ENCODE peak calls at places on chromosome 2, in nine cellular contexts. K is uterus, W is Peyer's patch, Z is aorta, Q is K562, J is cardiac muscle cell, G is tibial artery, O is body of pancreas, A is heart right ventricle. U is an unnamed sample.
A peak's percentile ranks its signal among the peaks of the same experiment; 100 is the strongest.

GRCh38 chr2:16226942-16227664 is 286.8 kb downstream of the MYCN start:
- DNase-seq in K (no peak), W (no peak), Z (no peak), Q (no peak), J (no peak), G (peak; percentile 47), O (no peak), A (peak; percentile 23), U (no peak)

GRCh38 chr2:219300022-219300421 is 9.2 kb downstream of the PTPRN start:
- DNase-seq in K (no peak), W (no peak), Z (no peak), Q (no peak), J (no peak), G (no peak), O (no peak), A (no peak), U (no peak)

GRCh38 chr2:144382848-144383247 is 137.1 kb downstream of the ZEB2 start:
- DNase-seq in K (no peak), W (peak; percentile 27), Z (no peak), Q (no peak), J (no peak), G (no peak), O (no peak), A (no peak), U (no peak)

GRCh38 chr2:69911985-69912563 is 2.8 kb upstream of the MXD1 start:
- DNase-seq in K (no peak), W (no peak), Z (no peak), Q (no peak), J (peak; percentile 59), G (no peak), O (no peak), A (no peak), U (peak; percentile 50)

GRCh38 chr2:132815522-132815921 is 145.5 kb upstream of the LYPD1 start:
- DNase-seq in K (no peak), W (no peak), Z (no peak), Q (no peak), J (no peak), G (no peak), O (no peak), A (no peak), U (peak; percentile 8)

GRCh38 chr2:179985163-179985820 is 21.8 kb downstream of the CWC22 start:
- DNase-seq in K (no peak), W (no peak), Z (no peak), Q (no peak), J (no peak), G (no peak), O (no peak), A (no peak), U (no peak)

GRCh38 chr2:88603146-88603545 is 24.1 kb downstream of the EIF2AK3 start:
- DNase-seq in K (no peak), W (no peak), Z (no peak), Q (no peak), J (no peak), G (no peak), O (no peak), A (no peak), U (no peak)

GRCh38 chr2:102708847-102709559 is 52.8 kb upstream of the TMEM182 start:
- DNase-seq in K (no peak), W (no peak), Z (no peak), Q (no peak), J (no peak), G (no peak), O (no peak), A (no peak), U (peak; percentile 74)

DNA sequence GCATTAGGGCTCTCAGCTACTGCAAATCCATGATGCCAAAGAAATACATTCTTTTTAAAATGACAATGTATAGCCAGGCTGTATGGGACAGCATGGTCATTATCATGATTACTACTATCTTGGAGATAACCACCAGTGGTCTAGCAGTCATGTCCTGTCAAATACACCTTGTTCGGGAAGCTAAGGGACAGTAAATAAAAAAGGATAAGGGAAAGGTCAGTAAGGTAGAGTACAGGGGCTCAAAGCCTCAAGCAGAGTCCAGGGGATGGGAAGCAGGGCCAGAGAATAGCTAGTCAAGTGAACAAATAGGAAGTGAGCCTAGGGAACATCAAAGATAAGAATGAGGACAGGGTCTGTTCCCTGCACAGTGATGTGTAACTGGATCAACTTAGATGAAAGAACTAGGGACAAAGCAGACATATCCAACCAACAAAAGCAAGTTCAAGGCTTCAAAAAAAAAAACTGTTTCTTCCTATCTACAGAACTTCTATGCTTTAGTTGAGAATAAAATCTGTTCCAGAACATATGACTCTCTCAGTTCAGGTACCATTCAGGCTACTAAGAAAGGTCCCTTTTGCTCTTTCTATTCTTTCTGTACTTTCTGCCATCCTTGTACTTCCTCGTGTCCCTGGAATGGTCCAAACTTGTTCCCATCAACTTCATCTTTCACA is 62.9 kb upstream of the EHBP1 start:
- DNase-seq in K (no peak), W (no peak), Z (no peak), Q (no peak), J (no peak), G (no peak), O (no peak), A (no peak), U (no peak)
- H3K27ac ChIP-seq in K (peak overlapping the region; percentile 75), W (no peak overlapping the region), Z (no peak overlapping the region), Q (no peak overlapping the region), J (peak overlapping the region; percentile 18), G (no peak overlapping the region), O (no peak overlapping the region), A (no peak overlapping the region), U (no peak overlapping the region)

GRCh38 chr2:3305431-3305830 is 72.2 kb downstream of the EIPR1 start:
- DNase-seq in K (no peak), W (no peak), Z (no peak), Q (no peak), J (no peak), G (no peak), O (no peak), A (no peak), U (no peak)

GRCh38 chr2:3303583-3304406 is 73.8 kb downstream of the EIPR1 start:
- DNase-seq in K (peak; percentile 76), W (peak; percentile 75), Z (peak; percentile 89), Q (peak; percentile 84), J (peak; percentile 89), G (peak; percentile 84), O (peak; percentile 87), A (peak; percentile 87), U (peak; percentile 86)

GRCh38 chr2:3302421-3302750 is 75.2 kb downstream of the EIPR1 start:
- DNase-seq in K (no peak), W (no peak), Z (no peak), Q (no peak), J (no peak), G (no peak), O (no peak), A (no peak), U (no peak)

GRCh38 chr2:3301001-3301400 is 76.6 kb downstream of the EIPR1 start:
- DNase-seq in K (no peak), W (no peak), Z (no peak), Q (no peak), J (no peak), G (no peak), O (no peak), A (no peak), U (no peak)

GRCh38 chr2:3302751-3303582 is 74.7 kb downstream of the EIPR1 start:
- DNase-seq in K (no peak), W (no peak), Z (no peak), Q (no peak), J (no peak), G (no peak), O (no peak), A (no peak), U (no peak)
- H3K27ac ChIP-seq in K (no peak overlapping the region), W (no peak overlapping the region), Z (no peak overlapping the region), Q (no peak overlapping the region), J (peak overlapping the region; percentile 45), G (no peak overlapping the region), O (no peak overlapping the region), A (peak overlapping the region; percentile 51), U (peak overlapping the region; percentile 14)

GRCh38 chr2:195651041-195651440 is 6.0 kb upstream of the SLC39A10 start:
- DNase-seq in K (no peak), W (no peak), Z (no peak), Q (no peak), J (no peak), G (no peak), O (no peak), A (no peak), U (no peak)

GRCh38 chr2:195656131-195656858 is 731 bp upstream of the SLC39A10 start:
- DNase-seq in K (no peak), W (no peak), Z (no peak), Q (no peak), J (peak; percentile 28), G (no peak), O (peak; percentile 18), A (no peak), U (peak; percentile 5)

GRCh38 chr2:195656859-195657633 is at the start of gene SLC39A10:
- DNase-seq in K (peak; percentile 99), W (peak; percentile 96), Z (peak; percentile 98), Q (peak; percentile 86), J (peak; percentile 96), G (peak; percentile 99), O (peak; percentile 99), A (peak; percentile 97), U (peak; percentile 89)

GRCh38 chr2:195649629-195650190 is 7.3 kb upstream of the SLC39A10 start:
- DNase-seq in K (no peak), W (no peak), Z (no peak), Q (no peak), J (no peak), G (no peak), O (no peak), A (no peak), U (no peak)

DNA sequence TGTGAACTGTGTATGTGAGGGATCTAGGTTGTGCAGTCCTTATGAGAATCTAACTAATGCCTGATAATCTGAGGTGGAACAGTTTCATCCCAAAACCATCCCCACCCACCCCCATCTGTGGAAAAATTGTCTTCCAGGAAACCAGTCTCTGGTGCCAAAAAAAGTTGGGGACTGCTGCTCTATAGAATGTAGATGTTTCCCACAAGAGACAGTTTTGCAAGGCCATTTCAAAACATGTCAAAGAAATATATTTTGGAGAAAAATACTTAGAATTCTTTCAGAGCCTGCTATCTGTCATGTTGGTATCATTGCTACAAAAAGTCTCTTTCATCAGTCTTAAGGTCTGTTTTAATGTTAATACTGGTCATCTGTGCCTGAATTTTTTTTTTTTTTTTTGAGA is 4.1 kb upstream of the SLC39A10 start:
- DNase-seq in K (no peak), W (no peak), Z (no peak), Q (no peak), J (no peak), G (no peak), O (no peak), A (no peak), U (no peak)
- H3K27ac ChIP-seq in K (no peak overlapping the region), W (no peak overlapping the region), Z (no peak overlapping the region), Q (no peak overlapping the region), J (no peak overlapping the region), G (no peak overlapping the region), O (no peak overlapping the region), A (no peak overlapping the region), U (no peak overlapping the region)

GRCh38 chr2:230719340-230719739 is 6.7 kb downstream of the CAB39 start:
- DNase-seq in K (no peak), W (no peak), Z (no peak), Q (no peak), J (no peak), G (no peak), O (no peak), A (no peak), U (no peak)

GRCh38 chr2:230723363-230723762 is 10.7 kb downstream of the CAB39 start:
- DNase-seq in K (no peak), W (no peak), Z (no peak), Q (peak; percentile 21), J (no peak), G (no peak), O (no peak), A (no peak), U (no peak)

GRCh38 chr2:230717595-230717994 is 5.0 kb downstream of the CAB39 start:
- DNase-seq in K (no peak), W (no peak), Z (no peak), Q (no peak), J (peak; percentile 50), G (no peak), O (no peak), A (no peak), U (no peak)

GRCh38 chr2:230722207-230722606 is 9.6 kb downstream of the CAB39 start:
- DNase-seq in K (no peak), W (no peak), Z (no peak), Q (no peak), J (no peak), G (no peak), O (no peak), A (no peak), U (no peak)

DNA sequence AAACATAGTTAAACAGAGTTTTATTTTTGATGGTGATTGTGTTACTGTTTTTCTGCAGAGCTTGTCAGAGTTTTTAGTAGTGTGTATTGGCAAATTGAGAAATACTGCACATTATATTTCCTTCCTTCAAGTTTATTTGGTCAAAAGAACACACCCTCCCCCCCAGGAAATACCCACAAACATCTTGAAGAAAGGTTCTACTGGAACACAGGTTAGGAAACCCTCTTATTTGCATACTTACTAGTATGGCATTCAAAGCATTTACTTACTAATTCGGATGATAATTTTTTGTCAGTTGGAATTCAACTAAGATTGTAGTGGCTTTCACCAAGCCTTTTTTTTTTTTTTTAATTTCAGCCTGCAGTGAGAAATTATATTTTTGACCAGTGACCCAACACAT is 9.1 kb downstream of the CAB39 start:
- DNase-seq in K (no peak), W (peak; percentile 52), Z (no peak), Q (no peak), J (no peak), G (no peak), O (no peak), A (no peak), U (no peak)
- H3K27ac ChIP-seq in K (no peak overlapping the region), W (no peak overlapping the region), Z (no peak overlapping the region), Q (no peak overlapping the region), J (no peak overlapping the region), G (no peak overlapping the region), O (no peak overlapping the region), A (peak overlapping the region; percentile 49), U (no peak overlapping the region)